ENCODE peak calls at places on chromosome 15, in eight cellular contexts. P is adrenal gland; G is mesendoderm; S is prostate gland; Y is Karpas-422; M is heart right ventricle; I is CD8-positive, alpha-beta memory T cell; A is kidney. R is an unnamed sample. For H3K4me1, the result is how much of the 10 kb centered on the place peaks cover.

GRCh38 chr15:55750706-55751105 is 7.8 kb upstream of the PRTG start:
- DNase-seq in P (no peak), G (no peak), S (no peak), Y (no peak), M (no peak), I (no peak), A (no peak), R (no peak)

GRCh38 chr15:75902129-75902557 is 1.5 kb upstream of the FBXO22 start:
- DNase-seq in P (peak), G (peak), S (no peak), Y (no peak), M (no peak), I (no peak), A (no peak), R (no peak)

GRCh38 chr15:89101302-89102191 is 13.3 kb downstream of the ABHD2 start:
- DNase-seq in P (peak), G (no peak), S (peak), Y (no peak), M (peak), I (no peak), A (peak), R (no peak)

GRCh38 chr15:40105517-40106202 is 3.0 kb downstream of the BMF start:
- DNase-seq in P (no peak), G (no peak), S (no peak), Y (no peak), M (no peak), I (no peak), A (no peak), R (no peak)

GRCh38 chr15:100515758-100516157 is 13.0 kb downstream of the CERS3 start:
- DNase-seq in P (no peak), G (no peak), S (no peak), Y (no peak), M (no peak), I (no peak), A (no peak), R (no peak)

GRCh38 chr15:22873204-22873701 is 34.8 kb downstream of the NIPA2 start:
- DNase-seq in P (no peak), G (peak), S (no peak), Y (no peak), M (no peak), I (no peak), A (peak), R (no peak)

GRCh38 chr15:48810414-48811324 is at the start of gene CEP152:
- DNase-seq in P (peak), G (peak), S (peak), Y (peak), M (peak), I (peak), A (peak), R (peak)

GRCh38 chr15:43911235-43911661 is 84.4 kb downstream of the WDR76 start:
- DNase-seq in P (no peak), G (no peak), S (no peak), Y (no peak), M (no peak), I (no peak), A (no peak), R (no peak)

GRCh38 chr15:83515171-83515570 is 68.0 kb downstream of the SH3GL3 start:
- DNase-seq in P (no peak), G (peak), S (no peak), Y (no peak), M (no peak), I (no peak), A (no peak), R (no peak)

GRCh38 chr15:79168922-79169322 is 78.3 kb upstream of the RASGRF1 start:
- DNase-seq in P (no peak), G (peak), S (peak), Y (peak), M (peak), I (no peak), A (peak), R (no peak)

GRCh38 chr15:58931985-58932384 is 1.5 kb downstream of the SLTM start:
- DNase-seq in P (no peak), G (no peak), S (peak), Y (peak), M (no peak), I (no peak), A (no peak), R (peak)

GRCh38 chr15:77530576-77530975 is 102.1 kb downstream of the LINGO1 start:
- DNase-seq in P (no peak), G (no peak), S (no peak), Y (no peak), M (no peak), I (no peak), A (no peak), R (no peak)
- H3K4me1 ChIP-seq in P (under half), G (under half), S (under half), Y (under half), M (under half), I (under half), A (under half), R (under half)

GRCh38 chr15:68553994-68554715 is 24.6 kb upstream of the CORO2B start:
- DNase-seq in P (peak), G (peak), S (peak), Y (peak), M (no peak), I (peak), A (no peak), R (peak)

GRCh38 chr15:68554716-68555347 is 24.0 kb upstream of the CORO2B start:
- DNase-seq in P (no peak), G (no peak), S (no peak), Y (no peak), M (no peak), I (no peak), A (no peak), R (no peak)

GRCh38 chr15:68553594-68553993 is 25.2 kb upstream of the CORO2B start:
- DNase-seq in P (no peak), G (no peak), S (no peak), Y (no peak), M (no peak), I (no peak), A (no peak), R (no peak)

GRCh38 chr15:68556139-68556990 is 22.4 kb upstream of the CORO2B start:
- DNase-seq in P (no peak), G (no peak), S (no peak), Y (no peak), M (no peak), I (no peak), A (no peak), R (no peak)

DNA sequence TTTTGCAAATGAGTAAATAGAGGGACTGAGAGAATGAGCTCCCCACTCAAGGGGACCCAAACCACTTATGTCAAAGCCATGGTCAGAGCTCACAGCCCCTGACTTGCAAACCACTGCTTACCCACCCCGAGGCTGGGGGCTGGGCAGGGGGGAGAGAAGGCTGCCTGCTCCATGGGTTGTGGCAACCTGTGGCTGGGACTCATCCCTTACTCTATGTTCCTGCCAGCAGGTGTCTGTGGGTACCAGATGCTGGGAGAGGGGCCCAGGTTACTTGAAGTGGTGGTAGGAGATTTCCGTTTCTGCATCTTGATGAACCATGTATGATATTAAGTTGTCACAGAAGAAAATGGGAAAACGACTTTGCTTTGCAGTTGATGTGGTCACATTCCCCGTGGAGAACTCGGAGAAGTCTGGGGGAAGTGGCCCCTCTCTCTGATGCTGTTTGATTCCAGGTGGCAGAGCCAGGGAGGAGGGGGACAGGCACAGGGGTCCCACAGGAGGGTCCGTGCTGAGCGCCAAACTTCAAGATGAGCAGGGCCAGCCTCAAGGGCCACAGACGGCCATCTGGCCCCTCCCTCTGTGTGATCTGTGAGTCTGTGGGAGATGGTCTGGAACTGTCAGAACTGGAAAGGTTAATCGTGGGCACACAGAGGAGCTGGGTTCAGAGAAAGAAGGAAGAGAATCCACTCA is 23.3 kb upstream of the CORO2B start:
- DNase-seq in P (no peak), G (no peak), S (no peak), Y (no peak), M (no peak), I (no peak), A (no peak), R (no peak)
- H3K4me3 ChIP-seq in P (no peak), G (no peak), S (no peak), Y (no peak), M (no peak), I (no peak), A (no peak), R (no peak)

DNA sequence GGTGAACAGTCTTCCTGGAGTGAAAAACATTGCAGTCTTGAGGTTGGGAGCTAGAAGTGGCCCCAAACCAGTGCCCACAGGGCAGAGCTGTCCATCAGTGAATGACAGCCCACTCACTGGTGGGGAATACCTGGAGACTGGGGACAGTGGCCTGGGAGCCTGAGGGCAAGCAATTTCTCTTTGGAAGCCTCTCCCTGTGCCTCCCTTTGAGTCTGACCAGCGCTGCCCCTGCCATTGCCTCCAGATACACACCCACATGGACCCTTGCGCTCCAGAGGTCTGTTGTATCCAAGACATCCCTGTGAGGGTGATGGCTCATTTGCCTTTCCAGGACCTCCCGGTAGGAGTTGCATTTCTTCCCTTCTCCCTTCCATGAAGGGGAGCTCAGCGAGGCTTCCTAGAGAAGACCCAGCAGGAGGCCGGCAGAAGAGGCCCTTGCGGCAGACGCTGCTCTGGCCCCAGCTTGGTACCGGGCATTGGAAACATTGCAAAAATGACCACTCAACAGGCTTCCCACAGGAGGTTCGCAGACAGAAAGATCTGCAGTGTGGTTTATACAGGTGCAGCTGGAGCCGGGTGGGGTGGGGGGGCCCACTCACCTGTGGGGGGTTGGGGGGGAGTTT is 38.5 kb downstream of the KLF13 start:
- DNase-seq in P (no peak), G (no peak), S (no peak), Y (no peak), M (no peak), I (no peak), A (no peak), R (no peak)
- H3K4me1 ChIP-seq in P (half or more), G (under half), S (under half), Y (half or more), M (half or more), I (half or more), A (under half), R (under half)

GRCh38 chr15:25062551-25063430 is 108.0 kb downstream of the SNRPN start:
- DNase-seq in P (no peak), G (no peak), S (no peak), Y (no peak), M (no peak), I (no peak), A (no peak), R (no peak)
- H3K4me3 ChIP-seq in P (no peak), G (peak), S (no peak), Y (no peak), M (no peak), I (peak), A (peak), R (no peak)

GRCh38 chr15:41791970-41792637 is 17.8 kb downstream of the MAPKBP1 start:
- DNase-seq in P (no peak), G (no peak), S (no peak), Y (no peak), M (no peak), I (no peak), A (no peak), R (no peak)
- H3K4me1 ChIP-seq in P (under half), G (under half), S (under half), Y (under half), M (half or more), I (under half), A (under half), R (under half)

GRCh38 chr15:59996498-59997041 is 7.5 kb upstream of the FOXB1 start:
- DNase-seq in P (no peak), G (peak), S (no peak), Y (no peak), M (no peak), I (no peak), A (no peak), R (peak)
- H3K4me3 ChIP-seq in P (no peak), G (no peak), S (no peak), Y (no peak), M (no peak), I (no peak), A (no peak), R (peak)

DNA sequence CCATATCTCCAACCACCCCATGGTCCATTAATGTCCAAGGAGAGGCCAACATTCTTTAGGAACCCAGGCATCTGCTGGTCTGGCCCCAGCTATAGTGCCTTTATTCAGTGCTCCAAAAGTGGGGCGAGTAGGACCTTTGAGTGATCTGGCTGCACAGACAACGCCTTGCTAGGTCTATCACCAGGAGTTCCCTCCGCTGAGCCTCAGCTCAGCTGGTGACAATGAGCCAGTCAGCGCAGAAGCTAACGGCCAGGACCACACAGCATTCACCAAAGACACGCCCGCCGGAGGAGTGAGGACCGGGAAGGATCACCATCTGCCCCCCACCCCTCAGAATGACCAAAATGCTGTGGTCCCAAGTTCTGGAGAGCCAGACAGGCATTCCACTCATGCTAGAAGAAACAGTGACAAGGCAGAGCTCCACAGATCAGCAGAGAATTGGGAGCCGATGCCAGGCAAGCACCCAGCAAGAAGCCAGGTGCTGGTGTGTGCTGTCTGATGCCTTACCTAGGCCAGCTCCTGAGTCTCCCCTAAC is 19.0 kb downstream of the TBC1D2B start:
- DNase-seq in P (no peak), G (no peak), S (no peak), Y (no peak), M (no peak), I (no peak), A (peak), R (no peak)
- H3K4me1 ChIP-seq in P (half or more), G (under half), S (under half), Y (half or more), M (under half), I (half or more), A (under half), R (under half)

DNA sequence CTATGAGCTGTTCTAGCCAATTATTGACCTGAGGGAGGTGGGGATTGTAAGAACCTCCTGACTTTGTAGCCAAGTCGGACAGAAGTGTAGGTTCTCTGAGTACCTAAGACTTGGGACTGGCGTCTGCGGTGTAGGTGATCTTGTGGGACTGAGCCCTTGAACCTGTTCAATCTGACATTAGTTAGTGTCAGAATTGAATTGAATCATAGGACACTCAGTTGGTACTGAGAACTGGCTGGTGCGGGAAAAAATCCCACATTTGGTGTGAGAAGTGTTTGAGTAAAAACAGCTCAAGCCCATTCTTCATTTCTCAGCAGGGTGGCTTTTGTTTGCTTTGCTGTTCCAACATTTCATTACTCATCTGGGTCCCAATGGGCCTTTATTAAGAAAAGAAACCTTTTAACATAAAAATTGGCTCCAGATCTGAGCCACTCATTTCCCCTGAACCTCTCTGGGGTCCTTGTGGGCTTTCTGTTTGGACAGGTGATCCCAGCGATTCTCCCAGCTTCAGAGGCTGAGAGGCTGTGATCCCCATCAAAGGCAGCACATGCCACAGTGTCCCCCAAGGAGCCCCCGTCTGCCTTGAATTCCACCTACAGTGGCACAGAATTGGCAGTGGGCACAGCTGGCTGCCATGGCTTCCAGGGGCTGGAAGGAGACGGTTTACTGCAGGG is 150.8 kb downstream of the TJP1 start:
- DNase-seq in P (no peak), G (no peak), S (no peak), Y (no peak), M (no peak), I (no peak), A (no peak), R (no peak)
- H3K4me3 ChIP-seq in P (no peak), G (no peak), S (no peak), Y (no peak), M (no peak), I (no peak), A (peak), R (peak)

GRCh38 chr15:70855764-70856163 is 1.8 kb upstream of the LARP6 start:
- DNase-seq in P (no peak), G (no peak), S (no peak), Y (peak), M (no peak), I (no peak), A (no peak), R (no peak)
- H3K4me1 ChIP-seq in P (under half), G (under half), S (under half), Y (under half), M (under half), I (under half), A (under half), R (under half)

R was measured in small intestine.